ENCODE peak calls at places on chromosomes 11 and 22, in seven cellular contexts. One of them, this sample, is unnamed.

GRCh38 chr22:33402325-33402724 is 344.1 kb upstream of the SYN3 start:
- DNase-seq in PC-3: no peak
- DNase-seq in GM23248: no peak
- DNase-seq in neural progenitor cell: no peak
- DNase-seq in PC-9: no peak
- DNase-seq in SK-N-SH: no peak
- DNase-seq in GM23338: no peak
- DNase-seq in this sample: no peak

GRCh38 chr11:1743587-1744136 is 6.7 kb downstream of the IFITM10 start:
- DNase-seq in PC-3: no peak
- DNase-seq in GM23248: no peak
- DNase-seq in neural progenitor cell: no peak
- DNase-seq in PC-9: no peak
- DNase-seq in SK-N-SH: no peak
- DNase-seq in GM23338: no peak
- DNase-seq in this sample: no peak

GRCh38 chr11:77066229-77067023 is at the start of gene CAPN5:
- DNase-seq in PC-3: peak; percentile 97
- DNase-seq in GM23248: peak; percentile 96
- DNase-seq in neural progenitor cell: peak; percentile 98
- DNase-seq in PC-9: peak; percentile 74
- DNase-seq in SK-N-SH: peak; percentile 99
- DNase-seq in GM23338: peak; percentile 96
- DNase-seq in this sample: peak; percentile 88

GRCh38 chr22:23062616-23063538 is 7.4 kb upstream of the GNAZ start:
- DNase-seq in PC-3: no peak
- DNase-seq in GM23248: no peak
- DNase-seq in neural progenitor cell: no peak
- DNase-seq in PC-9: no peak
- DNase-seq in SK-N-SH: peak; percentile 5
- DNase-seq in GM23338: no peak
- DNase-seq in this sample: no peak

GRCh38 chr11:106956887-106957505 is 61.3 kb downstream of the GUCY1A2 start:
- DNase-seq in PC-3: no peak
- DNase-seq in GM23248: no peak
- DNase-seq in neural progenitor cell: peak; percentile 70
- DNase-seq in PC-9: no peak
- DNase-seq in SK-N-SH: no peak
- DNase-seq in GM23338: peak; percentile 70
- DNase-seq in this sample: no peak

GRCh38 chr11:45259607-45260006 is 26.5 kb downstream of the SYT13 start:
- DNase-seq in PC-3: peak; percentile 83
- DNase-seq in GM23248: peak; percentile 53
- DNase-seq in neural progenitor cell: no peak
- DNase-seq in PC-9: peak; percentile 48
- DNase-seq in SK-N-SH: no peak
- DNase-seq in GM23338: no peak
- DNase-seq in this sample: no peak

GRCh38 chr22:48807155-48807554 is 1020.5 kb downstream of the BRD1 start:
- DNase-seq in PC-3: no peak
- DNase-seq in GM23248: no peak
- DNase-seq in neural progenitor cell: no peak
- DNase-seq in PC-9: no peak
- DNase-seq in SK-N-SH: no peak
- DNase-seq in GM23338: no peak
- DNase-seq in this sample: no peak

GRCh38 chr22:47048123-47049077 is 285.9 kb downstream of the TBC1D22A start:
- DNase-seq in PC-3: no peak
- DNase-seq in GM23248: no peak
- DNase-seq in neural progenitor cell: no peak
- DNase-seq in PC-9: no peak
- DNase-seq in SK-N-SH: no peak
- DNase-seq in GM23338: no peak
- DNase-seq in this sample: no peak

GRCh38 chr22:37206841-37207821 is 5.1 kb downstream of the SSTR3 start:
- DNase-seq in PC-3: no peak
- DNase-seq in GM23248: no peak
- DNase-seq in neural progenitor cell: no peak
- DNase-seq in PC-9: no peak
- DNase-seq in SK-N-SH: no peak
- DNase-seq in GM23338: no peak
- DNase-seq in this sample: no peak

GRCh38 chr11:48052183-48053040 is 72.1 kb downstream of the PTPRJ start:
- DNase-seq in PC-3: peak; percentile 93
- DNase-seq in GM23248: peak; percentile 66
- DNase-seq in neural progenitor cell: peak; percentile 24
- DNase-seq in PC-9: peak; percentile 99
- DNase-seq in SK-N-SH: no peak
- DNase-seq in GM23338: peak; percentile 82
- DNase-seq in this sample: no peak

GRCh38 chr11:93939084-93939780 is 81.9 kb upstream of the HEPHL1 start:
- DNase-seq in PC-3: peak; percentile 98
- DNase-seq in GM23248: peak; percentile 52
- DNase-seq in neural progenitor cell: no peak
- DNase-seq in PC-9: peak; percentile 71
- DNase-seq in SK-N-SH: no peak
- DNase-seq in GM23338: no peak
- DNase-seq in this sample: no peak

GRCh38 chr22:17350292-17350691 is 19.0 kb upstream of the CECR2 start:
- DNase-seq in PC-3: no peak
- DNase-seq in GM23248: no peak
- DNase-seq in neural progenitor cell: no peak
- DNase-seq in PC-9: no peak
- DNase-seq in SK-N-SH: no peak
- DNase-seq in GM23338: no peak
- DNase-seq in this sample: no peak

GRCh38 chr11:26201411-26201810 is 130.5 kb upstream of the ANO3 start:
- DNase-seq in PC-3: peak; percentile 49
- DNase-seq in GM23248: peak; percentile 66
- DNase-seq in neural progenitor cell: no peak
- DNase-seq in PC-9: no peak
- DNase-seq in SK-N-SH: no peak
- DNase-seq in GM23338: no peak
- DNase-seq in this sample: no peak

GRCh38 chr22:47043835-47044721 is 281.6 kb downstream of the TBC1D22A start:
- DNase-seq in PC-3: no peak
- DNase-seq in GM23248: peak; percentile 42
- DNase-seq in neural progenitor cell: peak; percentile 42
- DNase-seq in PC-9: no peak
- DNase-seq in SK-N-SH: no peak
- DNase-seq in GM23338: peak; percentile 49
- DNase-seq in this sample: no peak

GRCh38 chr11:127458561-127458960 is 458.0 kb upstream of the KIRREL3 start:
- DNase-seq in PC-3: no peak
- DNase-seq in GM23248: no peak
- DNase-seq in neural progenitor cell: no peak
- DNase-seq in PC-9: no peak
- DNase-seq in SK-N-SH: no peak
- DNase-seq in GM23338: no peak
- DNase-seq in this sample: no peak

GRCh38 chr22:44205713-44206645 is 25.3 kb downstream of the PARVG start:
- DNase-seq in PC-3: no peak
- DNase-seq in GM23248: no peak
- DNase-seq in neural progenitor cell: no peak
- DNase-seq in PC-9: no peak
- DNase-seq in SK-N-SH: peak; percentile 11
- DNase-seq in GM23338: no peak
- DNase-seq in this sample: no peak

GRCh38 chr11:128473631-128474030 is 113.7 kb downstream of the ETS1 start:
- DNase-seq in PC-3: no peak
- DNase-seq in GM23248: peak; percentile 63
- DNase-seq in neural progenitor cell: no peak
- DNase-seq in PC-9: no peak
- DNase-seq in SK-N-SH: no peak
- DNase-seq in GM23338: no peak
- DNase-seq in this sample: peak; percentile 22

GRCh38 chr11:120952503-120953229 is 71.2 kb upstream of the TBCEL start:
- DNase-seq in PC-3: peak; percentile 94
- DNase-seq in GM23248: peak; percentile 87
- DNase-seq in neural progenitor cell: peak; percentile 89
- DNase-seq in PC-9: peak; percentile 61
- DNase-seq in SK-N-SH: peak; percentile 89
- DNase-seq in GM23338: peak; percentile 93
- DNase-seq in this sample: peak; percentile 48

GRCh38 chr11:10139081-10139480 is 154.9 kb downstream of the SBF2 start:
- DNase-seq in PC-3: no peak
- DNase-seq in GM23248: no peak
- DNase-seq in neural progenitor cell: no peak
- DNase-seq in PC-9: no peak
- DNase-seq in SK-N-SH: no peak
- DNase-seq in GM23338: no peak
- DNase-seq in this sample: no peak

GRCh38 chr11:130110325-130111108 is 40.8 kb downstream of the APLP2 start:
- DNase-seq in PC-3: no peak
- DNase-seq in GM23248: no peak
- DNase-seq in neural progenitor cell: no peak
- DNase-seq in PC-9: no peak
- DNase-seq in SK-N-SH: no peak
- DNase-seq in GM23338: no peak
- DNase-seq in this sample: no peak

GRCh38 chr11:130112071-130112830 is 42.6 kb downstream of the APLP2 start:
- DNase-seq in PC-3: no peak
- DNase-seq in GM23248: no peak
- DNase-seq in neural progenitor cell: no peak
- DNase-seq in PC-9: no peak
- DNase-seq in SK-N-SH: no peak
- DNase-seq in GM23338: no peak
- DNase-seq in this sample: no peak

GRCh38 chr11:130114726-130115125 is 44.9 kb upstream of the ST14 start:
- DNase-seq in PC-3: no peak
- DNase-seq in GM23248: no peak
- DNase-seq in neural progenitor cell: no peak
- DNase-seq in PC-9: no peak
- DNase-seq in SK-N-SH: no peak
- DNase-seq in GM23338: no peak
- DNase-seq in this sample: no peak

GRCh38 chr11:130115218-130115617 is 44.4 kb upstream of the ST14 start:
- DNase-seq in PC-3: peak; percentile 54
- DNase-seq in GM23248: peak; percentile 62
- DNase-seq in neural progenitor cell: no peak
- DNase-seq in PC-9: peak; percentile 55
- DNase-seq in SK-N-SH: no peak
- DNase-seq in GM23338: peak; percentile 72
- DNase-seq in this sample: no peak

GRCh38 chr11:130114281-130114680 is 44.6 kb downstream of the APLP2 start:
- DNase-seq in PC-3: no peak
- DNase-seq in GM23248: no peak
- DNase-seq in neural progenitor cell: no peak
- DNase-seq in PC-9: no peak
- DNase-seq in SK-N-SH: no peak
- DNase-seq in GM23338: no peak
- DNase-seq in this sample: no peak
- H3F3A ChIP-seq in PC-3: no peaks in the 10 kb centered on the region
- H3F3A ChIP-seq in GM23248: no peaks in the 10 kb centered on the region
- H3F3A ChIP-seq in neural progenitor cell: no peaks in the 10 kb centered on the region
- H3F3A ChIP-seq in PC-9: peaks cover 36% of the 10 kb centered on the region
- H3F3A ChIP-seq in SK-N-SH: peaks cover 4% of the 10 kb centered on the region
- H3F3A ChIP-seq in GM23338: no peaks in the 10 kb centered on the region
- H3F3A ChIP-seq in this sample: peaks cover 13% of the 10 kb centered on the region

DNA sequence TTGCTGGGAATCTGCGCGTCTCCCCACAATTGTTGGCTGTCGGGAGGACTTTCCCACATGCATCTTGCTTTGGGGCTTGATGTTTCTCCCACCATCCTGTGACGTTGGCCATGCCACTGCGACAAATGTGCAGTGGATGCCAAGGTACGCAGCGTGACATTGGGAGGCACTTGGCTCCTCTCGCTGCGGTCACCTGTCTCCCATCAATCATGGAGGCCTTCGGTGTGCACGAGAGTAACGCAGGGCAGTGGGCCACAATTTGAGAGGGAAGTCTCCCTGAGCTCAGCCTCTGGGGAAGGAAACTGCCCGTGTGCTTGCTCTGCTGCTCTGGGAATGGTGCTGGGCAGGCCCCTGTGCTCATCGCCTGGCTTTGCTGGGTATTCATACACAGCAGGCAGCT is 153.3 kb downstream of the ADAMTS15 start:
- DNase-seq in PC-3: no peak
- DNase-seq in GM23248: no peak
- DNase-seq in neural progenitor cell: no peak
- DNase-seq in PC-9: no peak
- DNase-seq in SK-N-SH: no peak
- DNase-seq in GM23338: no peak
- DNase-seq in this sample: no peak
- H4K20me1 ChIP-seq in PC-3: no peaks in the 10 kb centered on the region
- H4K20me1 ChIP-seq in GM23248: no peaks in the 10 kb centered on the region
- H4K20me1 ChIP-seq in neural progenitor cell: no peaks in the 10 kb centered on the region
- H4K20me1 ChIP-seq in PC-9: no peaks in the 10 kb centered on the region
- H4K20me1 ChIP-seq in SK-N-SH: no peaks in the 10 kb centered on the region
- H4K20me1 ChIP-seq in GM23338: no peaks in the 10 kb centered on the region
- H4K20me1 ChIP-seq in this sample: no peaks in the 10 kb centered on the region

GRCh38 chr22:21816472-21816786 is 51.0 kb downstream of the MAPK1 start:
- DNase-seq in PC-3: no peak
- DNase-seq in GM23248: no peak
- DNase-seq in neural progenitor cell: no peak
- DNase-seq in PC-9: no peak
- DNase-seq in SK-N-SH: no peak
- DNase-seq in GM23338: no peak
- DNase-seq in this sample: no peak

GRCh38 chr22:21816787-21817496 is 50.5 kb downstream of the MAPK1 start:
- DNase-seq in PC-3: peak; percentile 84
- DNase-seq in GM23248: peak; percentile 95
- DNase-seq in neural progenitor cell: no peak
- DNase-seq in PC-9: peak; percentile 69
- DNase-seq in SK-N-SH: peak; percentile 20
- DNase-seq in GM23338: no peak
- DNase-seq in this sample: no peak

GRCh38 chr22:21818487-21819182 is 48.8 kb downstream of the MAPK1 start:
- DNase-seq in PC-3: no peak
- DNase-seq in GM23248: no peak
- DNase-seq in neural progenitor cell: no peak
- DNase-seq in PC-9: no peak
- DNase-seq in SK-N-SH: no peak
- DNase-seq in GM23338: peak; percentile 55
- DNase-seq in this sample: no peak

GRCh38 chr22:21815357-21815756 is 52.1 kb downstream of the MAPK1 start:
- DNase-seq in PC-3: no peak
- DNase-seq in GM23248: no peak
- DNase-seq in neural progenitor cell: no peak
- DNase-seq in PC-9: no peak
- DNase-seq in SK-N-SH: no peak
- DNase-seq in GM23338: no peak
- DNase-seq in this sample: no peak

DNA sequence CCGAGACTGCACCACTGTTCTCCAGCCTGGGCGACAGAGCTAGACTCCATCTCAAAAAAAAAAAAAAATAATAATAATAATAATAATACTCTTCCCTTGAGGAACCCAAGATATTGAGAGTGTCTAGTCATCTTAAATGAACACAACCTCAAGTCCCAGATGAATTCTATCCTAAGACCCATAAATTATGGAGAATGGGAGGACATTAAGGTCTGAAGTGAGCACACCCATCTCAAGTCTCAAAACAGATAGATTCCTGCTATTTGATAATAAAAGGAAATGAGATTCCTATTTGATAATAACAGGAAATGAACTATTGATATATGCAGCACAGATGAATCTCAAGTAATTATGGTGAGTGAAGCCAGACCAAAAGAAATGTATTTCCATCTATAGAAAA is 51.5 kb downstream of the MAPK1 start:
- DNase-seq in PC-3: no peak
- DNase-seq in GM23248: no peak
- DNase-seq in neural progenitor cell: no peak
- DNase-seq in PC-9: no peak
- DNase-seq in SK-N-SH: no peak
- DNase-seq in GM23338: no peak
- DNase-seq in this sample: no peak
- H3F3A ChIP-seq in PC-3: no peaks in the 10 kb centered on the region
- H3F3A ChIP-seq in GM23248: peaks cover 24% of the 10 kb centered on the region
- H3F3A ChIP-seq in neural progenitor cell: peaks cover under 1% of the 10 kb centered on the region
- H3F3A ChIP-seq in PC-9: peaks cover 4% of the 10 kb centered on the region
- H3F3A ChIP-seq in SK-N-SH: peaks cover 14% of the 10 kb centered on the region
- H3F3A ChIP-seq in GM23338: peaks cover 4% of the 10 kb centered on the region
- H3F3A ChIP-seq in this sample: no peaks in the 10 kb centered on the region

GRCh38 chr11:71248251-71248570 is 4.2 kb downstream of the SHANK2 start:
- DNase-seq in PC-3: no peak
- DNase-seq in GM23248: no peak
- DNase-seq in neural progenitor cell: no peak
- DNase-seq in PC-9: no peak
- DNase-seq in SK-N-SH: no peak
- DNase-seq in GM23338: no peak
- DNase-seq in this sample: no peak
- H4K20me1 ChIP-seq in PC-3: peaks cover 6% of the 10 kb centered on the region
- H4K20me1 ChIP-seq in GM23248: no peaks in the 10 kb centered on the region
- H4K20me1 ChIP-seq in neural progenitor cell: peaks cover 25% of the 10 kb centered on the region
- H4K20me1 ChIP-seq in PC-9: peaks cover 19% of the 10 kb centered on the region
- H4K20me1 ChIP-seq in SK-N-SH: no peaks in the 10 kb centered on the region
- H4K20me1 ChIP-seq in GM23338: peaks cover 4% of the 10 kb centered on the region
- H4K20me1 ChIP-seq in this sample: no peaks in the 10 kb centered on the region